ENCODE peak calls at places on chromosomes 5 and 9, in four cellular contexts. U is B cell, J is GM10248, V is mammary epithelial cell. W is an unnamed sample.

GRCh38 chr9:33660771-33661170 is 134.6 kb upstream of the PRSS3 start:
- DNase-seq in U (no peak), J (no peak), V (no peak), W (no peak)

GRCh38 chr5:50709471-50709870 is 43.0 kb downstream of the PARP8 start:
- DNase-seq in U (no peak), J (no peak), V (peak; percentile 27), W (no peak)

GRCh38 chr9:2570615-2571479 is 50.7 kb upstream of the VLDLR start:
- DNase-seq in U (no peak), J (peak; percentile 10), V (peak; percentile 65), W (no peak)

GRCh38 chr9:70613024-70613768 is 198.7 kb upstream of the KLF9 start:
- DNase-seq in U (no peak), J (no peak), V (no peak), W (no peak)

GRCh38 chr5:145028626-145029025 is 806.5 kb downstream of the PRELID2 start:
- DNase-seq in U (no peak), J (no peak), V (no peak), W (no peak)

GRCh38 chr5:55634866-55635265 is 77.3 kb downstream of the SLC38A9 start:
- DNase-seq in U (no peak), J (no peak), V (peak; percentile 8), W (no peak)

GRCh38 chr9:115146581-115147021 is 28.6 kb upstream of the TNC start:
- DNase-seq in U (no peak), J (no peak), V (peak; percentile 67), W (no peak)

GRCh38 chr5:155616779-155617392 is 603.3 kb downstream of the KIF4B start:
- DNase-seq in U (peak; percentile 28), J (peak; percentile 43), V (peak; percentile 14), W (peak; percentile 29)

GRCh38 chr9:127917603-127918002 is 762 bp upstream of the ST6GALNAC4 start:
- DNase-seq in U (peak; percentile 86), J (no peak), V (no peak), W (no peak)

GRCh38 chr5:58322453-58322852 is 137.4 kb downstream of the PLK2 start:
- DNase-seq in U (no peak), J (no peak), V (no peak), W (no peak)

GRCh38 chr9:22395585-22396205 is 50.9 kb upstream of the DMRTA1 start:
- DNase-seq in U (no peak), J (no peak), V (peak; percentile 57), W (no peak)

GRCh38 chr5:124976086-124976485 is 229.6 kb upstream of the ZNF608 start:
- DNase-seq in U (no peak), J (no peak), V (no peak), W (no peak)

GRCh38 chr5:142783601-142784291 is 13.6 kb downstream of the ARHGAP26 start:
- DNase-seq in U (no peak), J (peak; percentile 28), V (peak; percentile 37), W (no peak)

GRCh38 chr5:42879267-42879666 is 67.6 kb upstream of the SELENOP start:
- DNase-seq in U (no peak), J (no peak), V (no peak), W (no peak)

GRCh38 chr5:133385346-133385745 is 227.0 kb downstream of the FSTL4 start:
- DNase-seq in U (no peak), J (no peak), V (no peak), W (no peak)

GRCh38 chr5:39947657-39948056 is 522.9 kb upstream of the DAB2 start:
- DNase-seq in U (no peak), J (no peak), V (peak; percentile 33), W (no peak)

GRCh38 chr5:472076-472655 is 29.2 kb downstream of the EXOC3 start:
- DNase-seq in U (no peak), J (no peak), V (peak; percentile 5), W (no peak)

GRCh38 chr5:59856324-59856723 is 37.2 kb downstream of the PDE4D start:
- DNase-seq in U (no peak), J (no peak), V (no peak), W (no peak)

GRCh38 chr9:3855601-3856328 is 330.0 kb upstream of the RFX3 start:
- DNase-seq in U (no peak), J (no peak), V (no peak), W (no peak)

GRCh38 chr9:31135567-31135966 is 1248.9 kb upstream of the ACO1 start:
- DNase-seq in U (no peak), J (no peak), V (peak; percentile 20), W (no peak)

GRCh38 chr9:5509573-5509972 is 758 bp upstream of the PDCD1LG2 start:
- DNase-seq in U (no peak), J (no peak), V (peak; percentile 80), W (no peak)

GRCh38 chr5:3601060-3601710 is 5.6 kb downstream of the IRX1 start:
- DNase-seq in U (no peak), J (no peak), V (peak; percentile 51), W (no peak)

GRCh38 chr9:104927216-104927911 is 591 bp downstream of the ABCA1 start:
- DNase-seq in U (peak; percentile 46), J (peak; percentile 24), V (peak; percentile 52), W (no peak)

GRCh38 chr5:43903129-43903528 is 300.1 kb downstream of the NNT start:
- DNase-seq in U (no peak), J (no peak), V (no peak), W (no peak)

GRCh38 chr5:43895876-43896275 is 292.9 kb downstream of the NNT start:
- DNase-seq in U (no peak), J (no peak), V (no peak), W (no peak)

GRCh38 chr5:43900974-43901373 is 298.0 kb downstream of the NNT start:
- DNase-seq in U (no peak), J (no peak), V (no peak), W (no peak)
- TF ChIP-seq CTCF in U (no peak), J (no peak), V (no peak), W (no peak)

DNA sequence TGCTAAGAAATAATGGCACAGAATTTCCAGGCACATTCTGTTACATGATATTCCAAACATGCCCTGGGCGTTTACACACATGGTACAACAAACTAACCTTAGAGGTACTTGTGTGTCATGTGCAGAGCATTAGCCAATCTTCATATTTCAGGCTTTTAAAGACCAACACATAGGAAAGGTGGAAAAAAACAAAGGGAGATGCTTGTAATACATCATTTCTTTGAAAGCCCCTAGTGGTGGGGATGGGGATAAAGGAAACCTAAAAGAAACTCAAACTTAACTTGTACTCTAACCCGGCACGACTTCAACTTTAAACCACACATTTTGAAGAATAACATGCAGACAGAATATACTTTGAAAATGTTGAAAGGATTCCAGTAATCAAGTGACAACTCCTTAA is 133.6 kb downstream of the PTPRD start:
- DNase-seq in U (no peak), J (no peak), V (no peak), W (no peak)
- TF ChIP-seq CTCF in U (no peak), J (no peak), V (peak; percentile 36), W (no peak)

GRCh38 chr5:136805466-136805865 is 440.1 kb upstream of the TRPC7 start:
- DNase-seq in U (no peak), J (no peak), V (no peak), W (no peak)

GRCh38 chr5:136799806-136800372 is 434.5 kb upstream of the TRPC7 start:
- DNase-seq in U (no peak), J (no peak), V (no peak), W (no peak)

DNA sequence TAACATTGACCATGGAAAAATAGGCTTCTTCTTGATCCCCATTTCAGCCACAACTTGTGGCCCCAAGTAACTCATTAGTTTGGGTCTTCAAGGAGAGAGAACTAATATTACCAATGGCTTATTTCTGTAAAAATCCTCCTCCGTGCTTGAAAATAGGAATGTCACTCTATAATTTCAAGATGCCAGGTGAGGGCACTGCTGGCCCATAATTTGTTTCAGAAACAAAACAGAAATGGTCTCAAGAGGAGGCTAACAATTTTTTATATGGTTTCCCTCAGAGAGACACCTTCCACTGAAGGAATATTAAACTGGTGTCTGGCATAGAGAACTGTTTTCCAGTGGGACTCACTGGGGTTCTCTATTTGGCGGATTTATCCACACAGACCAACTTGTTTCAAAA is 437.0 kb upstream of the TRPC7 start:
- DNase-seq in U (no peak), J (no peak), V (peak; percentile 14), W (no peak)
- TF ChIP-seq CTCF in U (no peak), J (no peak), V (peak; percentile 54), W (peak; percentile 66)

GRCh38 chr5:127577458-127577857 is 60.0 kb downstream of the PRRC1 start:
- DNase-seq in U (no peak), J (no peak), V (no peak), W (no peak)

GRCh38 chr5:127574852-127575679 is 57.6 kb downstream of the PRRC1 start:
- DNase-seq in U (no peak), J (no peak), V (no peak), W (no peak)

GRCh38 chr5:127571314-127571713 is 53.9 kb downstream of the PRRC1 start:
- DNase-seq in U (no peak), J (peak; percentile 72), V (no peak), W (no peak)

GRCh38 chr5:127571732-127572131 is 54.3 kb downstream of the PRRC1 start:
- DNase-seq in U (no peak), J (no peak), V (no peak), W (no peak)

DNA sequence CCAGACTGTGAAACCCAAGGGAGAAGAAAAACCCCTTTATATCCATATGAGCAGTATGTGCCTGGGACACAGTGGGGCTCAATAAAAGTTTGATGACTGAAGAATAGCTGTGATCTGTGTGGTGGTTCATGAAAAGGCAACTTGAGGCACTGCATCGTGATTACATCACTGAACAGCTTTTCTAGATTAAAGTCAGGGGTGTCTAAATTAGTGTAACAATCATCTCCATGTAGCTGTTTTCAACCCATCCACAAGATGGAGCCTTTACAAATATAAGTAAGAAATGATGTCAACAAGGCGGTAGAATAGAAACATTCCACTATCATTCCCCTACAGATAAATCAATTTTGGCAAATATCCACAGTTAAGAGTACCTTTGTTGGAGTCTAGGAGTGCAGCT is 55.5 kb downstream of the PRRC1 start:
- DNase-seq in U (no peak), J (no peak), V (no peak), W (no peak)
- TF ChIP-seq CTCF in U (no peak), J (no peak), V (peak; percentile 48), W (peak; percentile 31)

GRCh38 chr5:16690243-16690839 is 73.5 kb upstream of the RETREG1 start:
- DNase-seq in U (no peak), J (peak; percentile 63), V (peak; percentile 26), W (peak; percentile 60)
- TF ChIP-seq CTCF in U (peak; percentile 14), J (peak; percentile 28), V (peak; percentile 80), W (peak; percentile 64)